ENCODE peak calls at places on chromosomes 1 and 21, in ten cellular contexts. One of them, this sample, is unnamed.

GRCh38 chr1:59043796-59044195 is 253.1 kb upstream of the FGGY start:
- DNase-seq in mucosa of descending colon: peak; percentile 60
- DNase-seq in Calu3: no peak
- DNase-seq in mammary epithelial cell: peak; percentile 80
- DNase-seq in BJ: peak; percentile 86
- DNase-seq in CD4-positive, alpha-beta T cell: no peak
- DNase-seq in neural crest cell: no peak
- DNase-seq in kidney epithelial cell: no peak
- DNase-seq in endothelial cell: no peak
- DNase-seq in right lobe of liver: peak; percentile 87
- DNase-seq in this sample: no peak

GRCh38 chr1:157237522-157237921 is 99.3 kb upstream of the ETV3 start:
- DNase-seq in mucosa of descending colon: no peak
- DNase-seq in Calu3: no peak
- DNase-seq in mammary epithelial cell: no peak
- DNase-seq in BJ: no peak
- DNase-seq in CD4-positive, alpha-beta T cell: no peak
- DNase-seq in neural crest cell: no peak
- DNase-seq in kidney epithelial cell: no peak
- DNase-seq in endothelial cell: no peak
- DNase-seq in right lobe of liver: no peak
- DNase-seq in this sample: no peak

GRCh38 chr1:208258277-208258676 is 14.1 kb upstream of the PLXNA2 start:
- DNase-seq in mucosa of descending colon: no peak
- DNase-seq in Calu3: no peak
- DNase-seq in mammary epithelial cell: no peak
- DNase-seq in BJ: no peak
- DNase-seq in CD4-positive, alpha-beta T cell: no peak
- DNase-seq in neural crest cell: no peak
- DNase-seq in kidney epithelial cell: no peak
- DNase-seq in endothelial cell: no peak
- DNase-seq in right lobe of liver: no peak
- DNase-seq in this sample: no peak

GRCh38 chr1:228011721-228012311 is 5.0 kb downstream of the WNT3A start:
- DNase-seq in mucosa of descending colon: no peak
- DNase-seq in Calu3: no peak
- DNase-seq in mammary epithelial cell: peak; percentile 26
- DNase-seq in BJ: no peak
- DNase-seq in CD4-positive, alpha-beta T cell: no peak
- DNase-seq in neural crest cell: no peak
- DNase-seq in kidney epithelial cell: no peak
- DNase-seq in endothelial cell: no peak
- DNase-seq in right lobe of liver: peak; percentile 34
- DNase-seq in this sample: peak; percentile 9

GRCh38 chr1:206004269-206004800 is 1.1 kb upstream of the RAB7B start:
- DNase-seq in mucosa of descending colon: no peak
- DNase-seq in Calu3: no peak
- DNase-seq in mammary epithelial cell: no peak
- DNase-seq in BJ: no peak
- DNase-seq in CD4-positive, alpha-beta T cell: no peak
- DNase-seq in neural crest cell: no peak
- DNase-seq in kidney epithelial cell: no peak
- DNase-seq in endothelial cell: no peak
- DNase-seq in right lobe of liver: no peak
- DNase-seq in this sample: no peak

GRCh38 chr1:31771891-31772668 is 7.9 kb upstream of the ADGRB2 start:
- DNase-seq in mucosa of descending colon: no peak
- DNase-seq in Calu3: no peak
- DNase-seq in mammary epithelial cell: peak; percentile 88
- DNase-seq in BJ: no peak
- DNase-seq in CD4-positive, alpha-beta T cell: peak; percentile 40
- DNase-seq in neural crest cell: no peak
- DNase-seq in kidney epithelial cell: no peak
- DNase-seq in endothelial cell: no peak
- DNase-seq in right lobe of liver: no peak
- DNase-seq in this sample: no peak

GRCh38 chr21:46399129-46399528 is 59.6 kb upstream of the DIP2A start:
- DNase-seq in mucosa of descending colon: no peak
- DNase-seq in Calu3: no peak
- DNase-seq in mammary epithelial cell: no peak
- DNase-seq in BJ: no peak
- DNase-seq in CD4-positive, alpha-beta T cell: no peak
- DNase-seq in neural crest cell: no peak
- DNase-seq in kidney epithelial cell: no peak
- DNase-seq in endothelial cell: no peak
- DNase-seq in right lobe of liver: peak; percentile 15
- DNase-seq in this sample: no peak

GRCh38 chr1:65825736-65826135 is 33.0 kb downstream of the PDE4B start:
- DNase-seq in mucosa of descending colon: no peak
- DNase-seq in Calu3: no peak
- DNase-seq in mammary epithelial cell: no peak
- DNase-seq in BJ: peak; percentile 41
- DNase-seq in CD4-positive, alpha-beta T cell: no peak
- DNase-seq in neural crest cell: no peak
- DNase-seq in kidney epithelial cell: no peak
- DNase-seq in endothelial cell: no peak
- DNase-seq in right lobe of liver: no peak
- DNase-seq in this sample: no peak

GRCh38 chr1:16298653-16299052 is 53.6 kb downstream of the FBXO42 start:
- DNase-seq in mucosa of descending colon: no peak
- DNase-seq in Calu3: no peak
- DNase-seq in mammary epithelial cell: no peak
- DNase-seq in BJ: no peak
- DNase-seq in CD4-positive, alpha-beta T cell: no peak
- DNase-seq in neural crest cell: no peak
- DNase-seq in kidney epithelial cell: no peak
- DNase-seq in endothelial cell: no peak
- DNase-seq in right lobe of liver: no peak
- DNase-seq in this sample: no peak

GRCh38 chr1:161381707-161382106 is 14.0 kb upstream of the CFAP126 start:
- DNase-seq in mucosa of descending colon: no peak
- DNase-seq in Calu3: no peak
- DNase-seq in mammary epithelial cell: no peak
- DNase-seq in BJ: no peak
- DNase-seq in CD4-positive, alpha-beta T cell: no peak
- DNase-seq in neural crest cell: no peak
- DNase-seq in kidney epithelial cell: no peak
- DNase-seq in endothelial cell: no peak
- DNase-seq in right lobe of liver: no peak
- DNase-seq in this sample: no peak

GRCh38 chr1:209652873-209653401 is 712 bp upstream of the LAMB3 start:
- DNase-seq in mucosa of descending colon: peak; percentile 92
- DNase-seq in Calu3: peak; percentile 99
- DNase-seq in mammary epithelial cell: peak; percentile 100
- DNase-seq in BJ: no peak
- DNase-seq in CD4-positive, alpha-beta T cell: no peak
- DNase-seq in neural crest cell: no peak
- DNase-seq in kidney epithelial cell: peak; percentile 85
- DNase-seq in endothelial cell: no peak
- DNase-seq in right lobe of liver: peak; percentile 91
- DNase-seq in this sample: no peak

GRCh38 chr1:102776074-102776473 is 332.2 kb downstream of the COL11A1 start:
- DNase-seq in mucosa of descending colon: no peak
- DNase-seq in Calu3: no peak
- DNase-seq in mammary epithelial cell: no peak
- DNase-seq in BJ: no peak
- DNase-seq in CD4-positive, alpha-beta T cell: no peak
- DNase-seq in neural crest cell: no peak
- DNase-seq in kidney epithelial cell: no peak
- DNase-seq in endothelial cell: no peak
- DNase-seq in right lobe of liver: no peak
- DNase-seq in this sample: no peak

GRCh38 chr1:154448271-154448905 is 43.2 kb downstream of the IL6R start:
- DNase-seq in mucosa of descending colon: peak; percentile 22
- DNase-seq in Calu3: no peak
- DNase-seq in mammary epithelial cell: no peak
- DNase-seq in BJ: no peak
- DNase-seq in CD4-positive, alpha-beta T cell: no peak
- DNase-seq in neural crest cell: no peak
- DNase-seq in kidney epithelial cell: no peak
- DNase-seq in endothelial cell: no peak
- DNase-seq in right lobe of liver: no peak
- DNase-seq in this sample: no peak
- TF ChIP-seq CTCF in mucosa of descending colon: no peak
- TF ChIP-seq CTCF in Calu3: no peak
- TF ChIP-seq CTCF in mammary epithelial cell: no peak
- TF ChIP-seq CTCF in BJ: no peak
- TF ChIP-seq CTCF in CD4-positive, alpha-beta T cell: no peak
- TF ChIP-seq CTCF in neural crest cell: no peak
- TF ChIP-seq CTCF in kidney epithelial cell: no peak
- TF ChIP-seq CTCF in endothelial cell: no peak
- TF ChIP-seq CTCF in right lobe of liver: no peak
- TF ChIP-seq CTCF in this sample: no peak

DNA sequence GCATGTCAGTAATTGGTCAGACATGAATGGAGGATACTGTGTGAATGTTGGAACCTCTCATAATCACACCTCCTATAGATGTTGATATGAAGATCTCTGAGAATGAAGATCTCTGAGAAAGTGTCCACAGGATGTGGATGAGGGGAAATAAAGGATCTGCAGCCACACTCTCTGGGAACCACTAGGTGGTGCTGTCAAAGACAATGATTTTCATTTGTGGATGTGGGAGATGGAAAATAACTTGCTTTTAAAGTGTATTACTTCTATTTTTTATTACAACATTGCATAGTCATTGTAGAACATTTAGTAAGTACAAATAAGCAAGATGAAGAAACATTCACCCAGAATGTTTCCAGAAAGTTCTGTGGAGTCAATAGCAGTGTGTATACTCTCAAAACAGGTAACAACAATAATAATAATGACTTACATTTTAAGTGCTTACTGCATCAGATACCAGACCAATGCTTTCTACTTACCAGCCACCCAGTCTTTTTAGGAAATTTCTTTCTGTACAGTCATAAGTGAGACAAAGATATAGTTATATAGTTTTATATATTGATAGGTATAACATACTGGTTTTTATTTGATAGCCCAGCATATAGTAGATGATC is 128.2 kb downstream of the ATG4C start:
- DNase-seq in mucosa of descending colon: no peak
- DNase-seq in Calu3: peak; percentile 8
- DNase-seq in mammary epithelial cell: peak; percentile 9
- DNase-seq in BJ: no peak
- DNase-seq in CD4-positive, alpha-beta T cell: no peak
- DNase-seq in neural crest cell: no peak
- DNase-seq in kidney epithelial cell: no peak
- DNase-seq in endothelial cell: peak; percentile 21
- DNase-seq in right lobe of liver: no peak
- DNase-seq in this sample: no peak
- TF ChIP-seq CTCF in mucosa of descending colon: peak; percentile 10
- TF ChIP-seq CTCF in Calu3: peak; percentile 47
- TF ChIP-seq CTCF in mammary epithelial cell: peak; percentile 92
- TF ChIP-seq CTCF in BJ: peak; percentile 83
- TF ChIP-seq CTCF in CD4-positive, alpha-beta T cell: peak; percentile 50
- TF ChIP-seq CTCF in neural crest cell: peak; percentile 75
- TF ChIP-seq CTCF in kidney epithelial cell: peak; percentile 69
- TF ChIP-seq CTCF in endothelial cell: peak; percentile 84
- TF ChIP-seq CTCF in right lobe of liver: peak; percentile 35
- TF ChIP-seq CTCF in this sample: peak; percentile 52

GRCh38 chr1:5597991-5598823 is 394.0 kb downstream of the NPHP4 start:
- DNase-seq in mucosa of descending colon: no peak
- DNase-seq in Calu3: no peak
- DNase-seq in mammary epithelial cell: no peak
- DNase-seq in BJ: no peak
- DNase-seq in CD4-positive, alpha-beta T cell: no peak
- DNase-seq in neural crest cell: no peak
- DNase-seq in kidney epithelial cell: no peak
- DNase-seq in endothelial cell: no peak
- DNase-seq in right lobe of liver: no peak
- DNase-seq in this sample: no peak
- TF ChIP-seq CTCF in mucosa of descending colon: no peak
- TF ChIP-seq CTCF in Calu3: no peak
- TF ChIP-seq CTCF in mammary epithelial cell: no peak
- TF ChIP-seq CTCF in BJ: no peak
- TF ChIP-seq CTCF in CD4-positive, alpha-beta T cell: no peak
- TF ChIP-seq CTCF in neural crest cell: peak; percentile 48
- TF ChIP-seq CTCF in kidney epithelial cell: no peak
- TF ChIP-seq CTCF in endothelial cell: peak; percentile 39
- TF ChIP-seq CTCF in right lobe of liver: no peak
- TF ChIP-seq CTCF in this sample: no peak

GRCh38 chr1:115765091-115765490 is 3.4 kb downstream of the CASQ2 start:
- DNase-seq in mucosa of descending colon: no peak
- DNase-seq in Calu3: no peak
- DNase-seq in mammary epithelial cell: no peak
- DNase-seq in BJ: no peak
- DNase-seq in CD4-positive, alpha-beta T cell: no peak
- DNase-seq in neural crest cell: no peak
- DNase-seq in kidney epithelial cell: no peak
- DNase-seq in endothelial cell: no peak
- DNase-seq in right lobe of liver: no peak
- DNase-seq in this sample: no peak

GRCh38 chr1:115762792-115763191 is 5.7 kb downstream of the CASQ2 start:
- DNase-seq in mucosa of descending colon: no peak
- DNase-seq in Calu3: no peak
- DNase-seq in mammary epithelial cell: no peak
- DNase-seq in BJ: no peak
- DNase-seq in CD4-positive, alpha-beta T cell: no peak
- DNase-seq in neural crest cell: no peak
- DNase-seq in kidney epithelial cell: no peak
- DNase-seq in endothelial cell: no peak
- DNase-seq in right lobe of liver: no peak
- DNase-seq in this sample: no peak

GRCh38 chr1:115767403-115767802 is 1.1 kb downstream of the CASQ2 start:
- DNase-seq in mucosa of descending colon: no peak
- DNase-seq in Calu3: no peak
- DNase-seq in mammary epithelial cell: no peak
- DNase-seq in BJ: no peak
- DNase-seq in CD4-positive, alpha-beta T cell: no peak
- DNase-seq in neural crest cell: no peak
- DNase-seq in kidney epithelial cell: no peak
- DNase-seq in endothelial cell: no peak
- DNase-seq in right lobe of liver: no peak
- DNase-seq in this sample: no peak

GRCh38 chr1:115761601-115762302 is 6.8 kb downstream of the CASQ2 start:
- DNase-seq in mucosa of descending colon: no peak
- DNase-seq in Calu3: no peak
- DNase-seq in mammary epithelial cell: no peak
- DNase-seq in BJ: no peak
- DNase-seq in CD4-positive, alpha-beta T cell: no peak
- DNase-seq in neural crest cell: no peak
- DNase-seq in kidney epithelial cell: no peak
- DNase-seq in endothelial cell: no peak
- DNase-seq in right lobe of liver: no peak
- DNase-seq in this sample: no peak

GRCh38 chr1:115764541-115764940 is 4.0 kb downstream of the CASQ2 start:
- DNase-seq in mucosa of descending colon: no peak
- DNase-seq in Calu3: peak; percentile 64
- DNase-seq in mammary epithelial cell: peak; percentile 42
- DNase-seq in BJ: no peak
- DNase-seq in CD4-positive, alpha-beta T cell: no peak
- DNase-seq in neural crest cell: peak; percentile 19
- DNase-seq in kidney epithelial cell: no peak
- DNase-seq in endothelial cell: peak; percentile 57
- DNase-seq in right lobe of liver: no peak
- DNase-seq in this sample: no peak
- TF ChIP-seq CTCF in mucosa of descending colon: no peak
- TF ChIP-seq CTCF in Calu3: no peak
- TF ChIP-seq CTCF in mammary epithelial cell: peak; percentile 67
- TF ChIP-seq CTCF in BJ: peak; percentile 32
- TF ChIP-seq CTCF in CD4-positive, alpha-beta T cell: no peak
- TF ChIP-seq CTCF in neural crest cell: peak; percentile 73
- TF ChIP-seq CTCF in kidney epithelial cell: peak; percentile 60
- TF ChIP-seq CTCF in endothelial cell: no peak
- TF ChIP-seq CTCF in right lobe of liver: peak; percentile 38
- TF ChIP-seq CTCF in this sample: no peak

GRCh38 chr21:43816611-43817071 is 27.3 kb downstream of the RRP1 start:
- DNase-seq in mucosa of descending colon: no peak
- DNase-seq in Calu3: no peak
- DNase-seq in mammary epithelial cell: no peak
- DNase-seq in BJ: no peak
- DNase-seq in CD4-positive, alpha-beta T cell: no peak
- DNase-seq in neural crest cell: no peak
- DNase-seq in kidney epithelial cell: no peak
- DNase-seq in endothelial cell: no peak
- DNase-seq in right lobe of liver: no peak
- DNase-seq in this sample: no peak
- TF ChIP-seq CTCF in mucosa of descending colon: no peak
- TF ChIP-seq CTCF in Calu3: no peak
- TF ChIP-seq CTCF in mammary epithelial cell: no peak
- TF ChIP-seq CTCF in BJ: no peak
- TF ChIP-seq CTCF in CD4-positive, alpha-beta T cell: no peak
- TF ChIP-seq CTCF in neural crest cell: no peak
- TF ChIP-seq CTCF in kidney epithelial cell: no peak
- TF ChIP-seq CTCF in endothelial cell: no peak
- TF ChIP-seq CTCF in right lobe of liver: no peak
- TF ChIP-seq CTCF in this sample: no peak